ENCODE peak calls at places on chromosomes 12 and 14, in eight cellular contexts. N is H1, V is HepG2, W is A549, J is K562, F is HCT116, G is GM12878, H is endothelial cell of umbilical vein. D is an unnamed sample.

GRCh38 chr12:63045020-63045860 is 105.8 kb downstream of the AVPR1A start:
- DNase-seq in J (no peak), N (no peak), V (no peak), G (no peak), W (peak; percentile 26), F (no peak), H (peak; percentile 50), D (no peak)

GRCh38 chr14:53696217-53696965 is 260.2 kb downstream of the BMP4 start:
- DNase-seq in G (no peak), J (no peak), V (peak; percentile 72), F (no peak), H (peak; percentile 23), N (no peak), W (peak; percentile 6), D (no peak)

GRCh38 chr12:97943359-97943758 is 480.8 kb downstream of the RMST start:
- DNase-seq in W (no peak), H (no peak), G (no peak), N (no peak), J (no peak), V (no peak), F (no peak), D (peak; percentile 8)

GRCh38 chr12:3250576-3250975 is 173.4 kb downstream of the TSPAN9 start:
- DNase-seq in V (no peak), J (no peak), G (no peak), N (no peak), W (no peak), F (no peak), H (no peak), D (no peak)

GRCh38 chr14:83470466-83470865 is 1936.8 kb upstream of the SEL1L start:
- DNase-seq in J (no peak), V (no peak), G (no peak), W (no peak), H (no peak), N (no peak), F (no peak), D (peak; percentile 18)

GRCh38 chr12:39587247-39587646 is 32.4 kb downstream of the ABCD2 start:
- DNase-seq in H (no peak), J (no peak), N (no peak), V (no peak), F (peak; percentile 19), G (no peak), W (peak; percentile 18), D (peak; percentile 25)

GRCh38 chr14:65772901-65773574 is 360.5 kb downstream of the FUT8 start:
- DNase-seq in F (no peak), J (no peak), N (no peak), W (no peak), G (no peak), V (no peak), H (peak; percentile 18), D (peak; percentile 49)

GRCh38 chr14:37591311-37591940 is 3.6 kb downstream of the FOXA1 start:
- DNase-seq in V (no peak), H (no peak), J (no peak), G (no peak), W (peak; percentile 80), N (peak; percentile 89), F (no peak), D (no peak)

GRCh38 chr12:49674318-49674985 is 32.8 kb downstream of the FMNL3 start:
- DNase-seq in F (no peak), H (no peak), N (no peak), W (no peak), V (no peak), G (no peak), J (no peak), D (no peak)

GRCh38 chr14:69285661-69286255 is 25.8 kb downstream of the GALNT16 start:
- DNase-seq in G (no peak), W (no peak), N (peak; percentile 37), J (no peak), V (no peak), F (no peak), H (no peak), D (no peak)

GRCh38 chr12:65510584-65511050 is 232.1 kb downstream of the MSRB3 start:
- DNase-seq in V (peak; percentile 88), H (peak; percentile 30), N (peak; percentile 71), J (no peak), W (no peak), G (no peak), F (peak; percentile 84), D (no peak)

GRCh38 chr12:114479831-114480230 is 73.9 kb upstream of the TBX5 start:
- DNase-seq in V (no peak), J (no peak), F (no peak), H (no peak), G (no peak), N (peak; percentile 73), W (no peak), D (no peak)

GRCh38 chr12:103647267-103647666 is 60.2 kb downstream of the STAB2 start:
- DNase-seq in J (no peak), V (no peak), W (peak; percentile 26), H (peak; percentile 22), G (no peak), F (no peak), N (no peak), D (no peak)

GRCh38 chr12:43551971-43552559 is at the start of gene ADAMTS20:
- DNase-seq in V (no peak), N (peak; percentile 90), H (no peak), J (peak; percentile 22), W (no peak), F (no peak), G (no peak), D (no peak)

GRCh38 chr14:90060312-90060964 is 1.4 kb upstream of the KCNK13 start:
- DNase-seq in F (peak; percentile 59), H (peak; percentile 54), N (peak; percentile 85), W (peak; percentile 64), V (peak; percentile 34), G (no peak), J (peak; percentile 78), D (peak; percentile 39)

GRCh38 chr14:77457115-77457521 is 283 bp downstream of the VIPAS39 start:
- DNase-seq in H (no peak), V (no peak), J (no peak), N (no peak), W (no peak), G (no peak), F (no peak), D (no peak)
- TF ChIP-seq POLR2A in H (peak; percentile 95), V (peak; percentile 95), J (no peak), N (no peak), W (peak; percentile 98), G (peak; percentile 86), F (peak; percentile 91), D (no peak)

GRCh38 chr12:71725011-71725410 is 29.7 kb upstream of the RAB21 start:
- DNase-seq in G (no peak), H (no peak), W (no peak), J (no peak), V (no peak), F (no peak), N (no peak), D (no peak)

GRCh38 chr12:71731439-71732356 is 23.0 kb upstream of the RAB21 start:
- DNase-seq in N (peak; percentile 61), V (peak; percentile 79), J (peak; percentile 30), F (no peak), H (no peak), W (peak; percentile 36), G (no peak), D (no peak)

GRCh38 chr12:71726548-71726947 is 28.1 kb upstream of the RAB21 start:
- DNase-seq in W (no peak), H (no peak), N (no peak), J (no peak), G (no peak), F (no peak), V (peak; percentile 56), D (no peak)

GRCh38 chr12:71730936-71731335 is 23.7 kb upstream of the RAB21 start:
- DNase-seq in H (no peak), N (no peak), G (no peak), W (no peak), F (no peak), J (no peak), V (no peak), D (no peak)

DNA sequence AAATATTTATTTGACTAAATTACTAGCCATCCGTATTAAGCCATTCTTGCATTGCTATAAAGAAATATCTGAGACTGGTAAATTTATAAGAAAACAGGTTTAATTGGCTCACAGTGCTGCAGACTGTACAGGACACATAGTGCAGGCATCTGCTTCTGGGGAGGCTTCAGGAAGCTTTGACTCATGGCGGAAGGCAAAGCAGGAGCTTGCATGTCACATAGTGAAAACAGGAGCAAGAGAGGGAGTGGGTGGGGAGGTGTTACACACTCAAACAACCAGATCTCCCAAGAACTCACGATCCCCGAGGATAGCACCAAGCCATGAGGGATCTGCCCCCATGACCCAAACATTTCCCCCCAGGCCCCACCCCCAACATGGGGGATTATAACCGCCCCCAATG is 26.7 kb upstream of the RAB21 start:
- DNase-seq in N (no peak), V (no peak), F (no peak), G (no peak), J (no peak), W (no peak), H (no peak), D (no peak)
- TF ChIP-seq MAX in N (no peak), V (no peak), F (no peak), G (no peak), J (no peak), W (no peak), H (no peak), D (no peak)

DNA sequence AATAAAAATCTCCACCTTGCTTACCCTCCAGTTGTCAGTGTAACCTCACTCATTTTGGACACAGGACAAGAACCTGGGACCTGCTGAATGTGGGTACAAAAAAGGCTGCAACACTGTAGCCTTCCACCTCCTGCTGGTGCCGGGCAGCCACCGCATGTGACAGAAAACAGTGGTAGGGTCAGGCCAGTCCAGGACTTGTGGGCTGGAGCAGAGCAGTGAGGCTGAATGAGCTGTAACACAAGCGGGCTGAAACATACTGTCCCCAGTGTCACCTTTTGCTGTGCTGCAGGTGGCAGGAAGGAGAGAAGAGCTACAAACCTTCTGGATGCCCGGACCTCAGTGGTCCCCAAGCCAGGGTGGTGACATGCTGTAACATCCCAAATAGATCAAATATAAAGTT is 465.4 kb upstream of the FOXG1 start:
- DNase-seq in H (no peak), W (no peak), F (no peak), N (no peak), J (no peak), G (no peak), V (no peak), D (no peak)
- TF ChIP-seq POLR2A in H (no peak), W (no peak), F (no peak), N (no peak), J (no peak), G (no peak), V (no peak), D (no peak)

DNA sequence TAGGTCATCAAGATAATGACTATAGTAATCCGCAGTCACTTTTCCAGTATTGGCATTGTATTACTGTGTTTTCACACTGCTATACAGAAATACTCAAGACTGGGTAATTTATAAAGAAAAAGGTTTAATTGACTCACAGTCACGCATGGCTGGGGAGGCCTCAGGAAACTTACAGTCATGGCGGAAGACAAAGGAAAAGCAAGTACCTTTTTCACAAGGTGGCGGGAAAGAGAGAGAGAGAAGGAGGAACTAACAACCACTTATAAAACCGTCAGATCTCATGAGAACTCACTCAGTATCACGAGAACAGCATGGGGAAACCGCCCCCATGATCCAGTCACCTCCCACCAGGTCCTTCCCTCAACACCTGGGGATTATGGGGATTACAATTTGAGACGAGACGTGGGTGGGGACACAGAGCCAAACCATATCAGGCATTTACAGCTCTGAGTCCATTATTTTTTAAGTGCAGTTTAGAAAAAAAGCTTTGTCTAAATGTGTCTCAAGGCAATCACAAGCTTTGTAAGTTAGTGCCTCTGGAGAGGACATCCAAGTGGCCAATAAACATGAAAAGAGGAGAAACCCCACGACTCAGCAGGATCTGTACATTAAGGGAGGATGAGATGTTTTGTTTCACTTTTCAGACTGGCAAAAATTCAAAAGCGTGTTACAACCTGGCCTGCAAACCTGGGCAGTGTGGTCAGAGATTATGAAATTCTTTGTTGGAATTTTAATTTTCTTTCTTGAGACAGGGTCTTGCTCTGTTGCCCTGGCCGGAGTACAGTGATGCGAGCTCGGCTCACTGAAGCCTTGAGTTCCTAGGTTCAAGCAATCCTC is 82.0 kb downstream of the DNAH10 start:
- DNase-seq in N (no peak), J (no peak), H (no peak), G (no peak), W (no peak), F (no peak), V (no peak), D (no peak)
- TF ChIP-seq MAX in N (no peak), J (no peak), H (no peak), G (no peak), W (no peak), F (no peak), V (no peak), D (no peak)

D was measured in NB4.